ENCODE peak calls at places on chromosomes 4 and X, in four cellular contexts. One of them, this sample, is unnamed.

GRCh38 chrX:77167993-77168392 is 279.2 kb upstream of the FGF16 start:
- DNase-seq in heart left ventricle: no peak
- DNase-seq in astrocyte of the spinal cord: no peak
- DNase-seq in choroid plexus epithelial cell: peak; percentile 0
- DNase-seq in this sample: peak; percentile 2

GRCh38 chrX:149531599-149531998 is 9.2 kb upstream of the EOLA1 start:
- DNase-seq in heart left ventricle: no peak
- DNase-seq in astrocyte of the spinal cord: no peak
- DNase-seq in choroid plexus epithelial cell: no peak
- DNase-seq in this sample: no peak

GRCh38 chr4:70619778-70620177 is 8.8 kb upstream of the ENAM start:
- DNase-seq in heart left ventricle: no peak
- DNase-seq in astrocyte of the spinal cord: no peak
- DNase-seq in choroid plexus epithelial cell: no peak
- DNase-seq in this sample: no peak

GRCh38 chrX:139776614-139777013 is 68.6 kb upstream of the MCF2 start:
- DNase-seq in heart left ventricle: no peak
- DNase-seq in astrocyte of the spinal cord: no peak
- DNase-seq in choroid plexus epithelial cell: peak; percentile 5
- DNase-seq in this sample: no peak

GRCh38 chrX:1103360-1103759 is 109.1 kb downstream of the CRLF2 start:
- DNase-seq in heart left ventricle: no peak
- DNase-seq in astrocyte of the spinal cord: no peak
- DNase-seq in choroid plexus epithelial cell: no peak
- DNase-seq in this sample: no peak

GRCh38 chrX:41333744-41333993 is 293 bp upstream of the DDX3X start:
- DNase-seq in heart left ventricle: no peak
- DNase-seq in astrocyte of the spinal cord: peak; percentile 95
- DNase-seq in choroid plexus epithelial cell: peak; percentile 85
- DNase-seq in this sample: peak; percentile 76

GRCh38 chr4:147791870-147792269 is 60.0 kb downstream of the ARHGAP10 start:
- DNase-seq in heart left ventricle: no peak
- DNase-seq in astrocyte of the spinal cord: no peak
- DNase-seq in choroid plexus epithelial cell: peak; percentile 56
- DNase-seq in this sample: peak; percentile 38

GRCh38 chrX:3743821-3744439 is 30.5 kb upstream of the PRKX start:
- DNase-seq in heart left ventricle: no peak
- DNase-seq in astrocyte of the spinal cord: no peak
- DNase-seq in choroid plexus epithelial cell: no peak
- DNase-seq in this sample: no peak

GRCh38 chr4:13484749-13485345 is 707 bp upstream of the RAB28 start:
- DNase-seq in heart left ventricle: no peak
- DNase-seq in astrocyte of the spinal cord: peak; percentile 53
- DNase-seq in choroid plexus epithelial cell: peak; percentile 57
- DNase-seq in this sample: peak; percentile 37

GRCh38 chrX:121455890-121456289 is 408.5 kb downstream of the GLUD2 start:
- DNase-seq in heart left ventricle: no peak
- DNase-seq in astrocyte of the spinal cord: no peak
- DNase-seq in choroid plexus epithelial cell: no peak
- DNase-seq in this sample: peak; percentile 24

GRCh38 chr4:177455591-177455990 is 13.4 kb upstream of the AGA start:
- DNase-seq in heart left ventricle: no peak
- DNase-seq in astrocyte of the spinal cord: peak; percentile 5
- DNase-seq in choroid plexus epithelial cell: peak; percentile 58
- DNase-seq in this sample: no peak

DNA sequence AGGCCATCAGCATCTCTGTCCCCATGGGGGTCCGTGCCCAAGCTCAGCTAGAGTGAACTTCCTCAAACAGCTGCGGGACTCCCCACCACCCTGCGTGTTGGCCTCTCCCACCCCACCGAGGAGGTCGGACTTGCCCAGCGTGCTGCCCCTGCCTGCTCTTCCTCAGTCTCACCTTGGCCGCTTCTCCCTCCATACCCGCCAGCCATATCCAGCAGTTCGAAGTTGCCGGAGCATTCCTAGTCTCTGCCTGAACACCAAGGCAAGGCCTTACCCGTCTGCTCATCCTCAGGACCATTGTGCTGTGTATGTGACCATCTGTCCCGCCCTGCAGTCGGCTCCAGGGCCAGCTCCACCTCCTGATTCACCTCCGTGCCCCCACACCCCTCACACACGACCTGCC is 84.5 kb downstream of the WFS1 start:
- DNase-seq in heart left ventricle: no peak
- DNase-seq in astrocyte of the spinal cord: no peak
- DNase-seq in choroid plexus epithelial cell: no peak
- DNase-seq in this sample: no peak
- H3K4me3 ChIP-seq in heart left ventricle: no peak overlapping the region
- H3K4me3 ChIP-seq in astrocyte of the spinal cord: no peak overlapping the region
- H3K4me3 ChIP-seq in choroid plexus epithelial cell: no peak overlapping the region
- H3K4me3 ChIP-seq in this sample: no peak overlapping the region

DNA sequence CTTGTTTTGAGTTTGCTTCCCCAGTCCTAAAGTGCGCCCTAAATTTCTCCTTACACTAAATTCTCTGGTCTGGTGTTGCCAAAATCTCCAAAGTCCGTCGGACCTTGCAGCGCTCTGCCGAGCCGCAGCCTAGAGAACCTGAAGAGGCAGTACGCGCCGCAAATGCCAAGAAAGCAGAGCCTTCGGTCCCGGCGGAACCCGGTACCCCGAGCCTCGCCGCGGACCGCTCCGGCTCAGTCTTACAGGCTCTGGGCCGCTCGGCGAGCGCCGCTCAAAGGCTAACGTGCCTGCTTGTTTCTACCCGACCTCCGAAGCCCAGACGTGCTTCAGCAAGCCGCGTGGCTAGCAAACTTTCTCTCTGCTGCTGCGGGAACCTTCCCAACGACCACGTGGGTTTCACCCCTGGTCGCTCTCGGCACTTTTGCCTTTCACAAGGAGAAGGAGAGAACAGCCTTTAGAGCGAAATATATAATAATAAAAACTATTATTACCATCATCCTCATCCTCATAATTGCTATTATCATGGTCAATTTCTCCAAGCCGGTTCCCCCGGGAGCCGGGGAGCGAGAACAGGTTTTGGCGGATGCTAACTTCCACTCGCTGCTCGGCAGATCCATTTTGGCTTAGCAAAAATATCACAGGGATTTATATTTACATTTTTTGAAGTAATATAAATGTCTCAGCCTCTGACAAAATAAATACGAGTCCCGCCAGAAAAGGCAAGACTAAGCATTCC is 2.2 kb upstream of the HTR2C start:
- DNase-seq in heart left ventricle: peak; percentile 19
- DNase-seq in astrocyte of the spinal cord: no peak
- DNase-seq in choroid plexus epithelial cell: no peak
- DNase-seq in this sample: peak; percentile 4
- H3K4me3 ChIP-seq in heart left ventricle: no peak overlapping the region
- H3K4me3 ChIP-seq in astrocyte of the spinal cord: no peak overlapping the region
- H3K4me3 ChIP-seq in choroid plexus epithelial cell: no peak overlapping the region
- H3K4me3 ChIP-seq in this sample: no peak overlapping the region

GRCh38 chr4:30832652-30833051 is 112.5 kb downstream of the PCDH7 start:
- DNase-seq in heart left ventricle: no peak
- DNase-seq in astrocyte of the spinal cord: no peak
- DNase-seq in choroid plexus epithelial cell: no peak
- DNase-seq in this sample: no peak
- H3K4me3 ChIP-seq in heart left ventricle: no peak overlapping the region
- H3K4me3 ChIP-seq in astrocyte of the spinal cord: no peak overlapping the region
- H3K4me3 ChIP-seq in choroid plexus epithelial cell: no peak overlapping the region
- H3K4me3 ChIP-seq in this sample: no peak overlapping the region

DNA sequence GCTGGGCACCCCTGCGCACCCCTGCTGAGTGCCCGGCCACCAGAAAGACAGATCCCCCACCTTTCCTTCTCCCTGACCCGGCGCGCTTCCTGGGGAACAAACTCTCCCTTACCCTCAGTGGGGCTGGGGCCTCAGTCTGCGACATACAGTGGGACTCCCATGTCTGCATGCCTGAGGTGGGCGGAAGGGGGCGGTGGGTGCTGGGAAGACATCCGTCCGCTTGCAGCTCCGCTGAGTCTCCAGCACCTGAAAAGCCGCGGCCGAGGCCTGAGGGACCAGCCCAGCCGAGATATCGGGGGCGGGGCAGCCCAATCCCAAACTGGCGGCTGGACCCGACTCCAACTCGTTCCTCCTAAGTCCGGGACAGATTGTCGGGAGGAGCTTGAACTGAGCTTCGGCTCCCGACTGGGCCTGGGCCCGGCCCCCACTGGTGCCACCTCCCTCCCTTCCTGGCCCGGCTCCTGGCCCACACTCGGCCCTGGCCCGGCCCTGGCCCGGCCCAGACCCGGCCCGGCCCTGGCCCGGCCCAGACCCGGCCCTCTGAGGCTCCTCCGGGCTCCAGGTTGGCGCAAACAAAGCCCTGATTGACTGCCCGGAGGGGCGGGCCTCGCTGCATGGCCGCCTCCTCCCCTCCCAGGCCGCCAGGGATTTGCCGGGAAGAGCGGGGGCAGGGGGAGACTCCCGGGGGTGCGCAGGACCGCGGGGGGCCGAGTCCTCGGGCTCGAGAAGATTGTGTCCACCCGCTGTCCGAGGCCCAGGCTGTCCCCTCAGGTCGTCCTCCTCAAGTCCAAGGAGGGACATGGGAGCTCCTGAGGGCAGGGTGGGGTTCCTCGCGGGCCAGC is 878 bp upstream of the SLC16A2 start:
- DNase-seq in heart left ventricle: peak; percentile 77
- DNase-seq in astrocyte of the spinal cord: peak; percentile 58
- DNase-seq in choroid plexus epithelial cell: peak; percentile 38
- DNase-seq in this sample: peak; percentile 53
- H3K4me3 ChIP-seq in heart left ventricle: peak overlapping the region; percentile 31
- H3K4me3 ChIP-seq in astrocyte of the spinal cord: peak overlapping the region; percentile 50
- H3K4me3 ChIP-seq in choroid plexus epithelial cell: peak overlapping the region; percentile 61
- H3K4me3 ChIP-seq in this sample: peak overlapping the region; percentile 54

This sample was measured in epithelial cell of esophagus.